ENCODE peak calls at places on chromosomes 2 and 18, in four cellular contexts. N is mammary epithelial cell, O is endothelial cell of umbilical vein, Z is H1. X is an unnamed sample.

GRCh38 chr2:27495840-27496356 is 741 bp upstream of the GCKR start:
- DNase-seq in N (no peak), O (peak), Z (no peak), X (no peak)

GRCh38 chr2:39142012-39142346 is 21.1 kb upstream of the SOS1 start:
- DNase-seq in N (no peak), O (no peak), Z (no peak), X (no peak)

GRCh38 chr2:160351978-160352377 is 141.6 kb downstream of the RBMS1 start:
- DNase-seq in N (peak), O (no peak), Z (no peak), X (no peak)

GRCh38 chr2:201978988-201979387 is 54.7 kb upstream of the FZD7 start:
- DNase-seq in N (no peak), O (no peak), Z (no peak), X (no peak)

GRCh38 chr2:207934720-207935119 is 90.6 kb downstream of the PLEKHM3 start:
- DNase-seq in N (no peak), O (no peak), Z (no peak), X (no peak)

GRCh38 chr2:130826821-130827501 is 9.8 kb upstream of the ARHGEF4 start:
- DNase-seq in N (no peak), O (no peak), Z (no peak), X (no peak)

GRCh38 chr2:190860985-190861721 is 19.5 kb upstream of the GLS start:
- DNase-seq in N (peak), O (no peak), Z (peak), X (no peak)

GRCh38 chr2:216911886-216912285 is 52.0 kb upstream of the TNP1 start:
- DNase-seq in N (peak), O (no peak), Z (no peak), X (no peak)

GRCh38 chr2:196479350-196479749 is 160.2 kb upstream of the CCDC150 start:
- DNase-seq in N (peak), O (no peak), Z (no peak), X (no peak)

GRCh38 chr18:58687871-58688308 is 16.6 kb downstream of the MALT1 start:
- DNase-seq in N (no peak), O (peak), Z (no peak), X (no peak)

GRCh38 chr2:10911291-10912075 is at the start of gene KCNF1:
- DNase-seq in N (peak), O (peak), Z (no peak), X (no peak)

GRCh38 chr2:216139884-216140283 is 30.7 kb downstream of the XRCC5 start:
- DNase-seq in N (peak), O (no peak), Z (no peak), X (peak)

GRCh38 chr2:7773362-7773973 is 856.3 kb downstream of the RNF144A start:
- DNase-seq in N (peak), O (no peak), Z (no peak), X (peak)

GRCh38 chr18:44696892-44697291 is 16.2 kb downstream of the SETBP1 start:
- DNase-seq in N (peak), O (no peak), Z (no peak), X (no peak)

GRCh38 chr2:18413794-18414396 is 146.6 kb downstream of the RDH14 start:
- DNase-seq in N (peak), O (peak), Z (no peak), X (peak)

GRCh38 chr2:53075760-53076159 is 691.8 kb upstream of the CHAC2 start:
- DNase-seq in N (no peak), O (no peak), Z (no peak), X (no peak)

GRCh38 chr2:222669353-222669752 is 2.1 kb upstream of the MOGAT1 start:
- DNase-seq in N (peak), O (no peak), Z (no peak), X (no peak)

GRCh38 chr2:60215295-60215990 is 338.0 kb downstream of the BCL11A start:
- DNase-seq in N (no peak), O (no peak), Z (peak), X (no peak)

GRCh38 chr2:23571527-23572295 is 186.7 kb downstream of the KLHL29 start:
- DNase-seq in N (no peak), O (no peak), Z (no peak), X (no peak)

GRCh38 chr2:69387770-69388481 is 899 bp upstream of the GFPT1 start:
- DNase-seq in N (no peak), O (peak), Z (no peak), X (no peak)

GRCh38 chr2:10120938-10121574 is 1.5 kb upstream of the RRM2 start:
- DNase-seq in N (peak), O (no peak), Z (no peak), X (no peak)

GRCh38 chr2:30055548-30055947 is 91.3 kb upstream of the YPEL5 start:
- DNase-seq in N (no peak), O (no peak), Z (no peak), X (no peak)

GRCh38 chr2:8144131-8144631 is 537.7 kb upstream of the ID2 start:
- DNase-seq in N (no peak), O (no peak), Z (no peak), X (no peak)

GRCh38 chr2:37917281-37918228 is 7.5 kb upstream of the RMDN2 start:
- DNase-seq in N (no peak), O (no peak), Z (no peak), X (no peak)

GRCh38 chr2:240564191-240564570 is 4.0 kb downstream of the DUSP28 start:
- DNase-seq in N (no peak), O (no peak), Z (no peak), X (no peak)

GRCh38 chr2:177894546-177894945 is 178.0 kb downstream of the PDE11A start:
- DNase-seq in N (no peak), O (no peak), Z (no peak), X (no peak)

GRCh38 chr2:70960833-70961647 is 17.4 kb upstream of the ANKRD53 start:
- DNase-seq in N (no peak), O (no peak), Z (no peak), X (no peak)

GRCh38 chr2:205704101-205704741 is 21.9 kb downstream of the NRP2 start:
- DNase-seq in N (no peak), O (peak), Z (no peak), X (no peak)

GRCh38 chr2:121256720-121257475 is 28.1 kb downstream of the TFCP2L1 start:
- DNase-seq in N (no peak), O (no peak), Z (no peak), X (no peak)

GRCh38 chr2:107990718-107991117 is 4.4 kb downstream of the SLC5A7 start:
- DNase-seq in N (no peak), O (no peak), Z (no peak), X (no peak)

GRCh38 chr18:59988098-59988706 is 88.4 kb downstream of the PMAIP1 start:
- DNase-seq in N (no peak), O (peak), Z (no peak), X (peak)

GRCh38 chr18:49059028-49059670 is 108.4 kb upstream of the SMAD7 start:
- DNase-seq in N (no peak), O (no peak), Z (no peak), X (no peak)

GRCh38 chr2:216283038-216283900 is 89.0 kb downstream of the MARCHF4 start:
- DNase-seq in N (no peak), O (no peak), Z (peak), X (peak)

GRCh38 chr18:26549486-26550435 is 1.4 kb upstream of the KCTD1 start:
- DNase-seq in N (peak), O (peak), Z (no peak), X (peak)

GRCh38 chr2:149037851-149038250 is 648 bp upstream of the LYPD6B start:
- DNase-seq in N (peak), O (no peak), Z (no peak), X (peak)

GRCh38 chr2:136764397-136765255 is 719 bp upstream of the THSD7B start:
- DNase-seq in N (peak), O (no peak), Z (no peak), X (no peak)

DNA sequence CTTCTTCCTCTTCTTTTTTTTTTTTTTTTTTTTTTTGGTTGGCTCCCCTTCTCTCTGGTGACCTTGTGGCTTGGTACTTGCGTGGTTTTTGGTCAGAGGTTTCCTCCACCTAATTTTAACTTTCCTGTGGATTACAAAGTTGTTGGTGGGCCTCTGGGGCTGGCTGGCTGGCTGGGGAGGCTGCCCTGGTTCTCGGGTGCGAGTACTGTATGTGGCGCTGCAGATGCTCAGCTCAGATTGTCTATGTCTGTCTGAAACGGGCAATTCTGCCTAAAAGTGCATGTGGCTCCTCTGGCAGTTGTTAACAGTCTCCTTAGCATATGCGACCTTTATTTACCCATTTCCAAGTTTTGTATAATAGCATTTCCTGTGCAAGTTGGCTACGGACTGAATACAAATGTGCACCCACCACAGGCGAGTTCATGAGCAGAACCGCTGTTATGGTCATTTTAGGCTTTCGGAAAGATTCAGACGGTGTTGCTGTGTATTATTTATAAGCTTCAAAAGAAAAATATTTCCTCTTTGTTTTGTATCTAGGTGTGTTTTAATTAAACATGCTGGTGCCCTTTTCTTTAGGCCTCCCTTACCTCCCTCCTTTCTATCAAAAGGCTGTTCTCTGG is 4.4 kb downstream of the TBR1 start:
- DNase-seq in N (no peak), O (no peak), Z (no peak), X (no peak)
- TF ChIP-seq EZH2 in N (no peak), O (no peak), Z (peak), X (no peak)

GRCh38 chr18:79485788-79486355 is 90.1 kb downstream of the NFATC1 start:
- DNase-seq in N (no peak), O (peak), Z (no peak), X (no peak)
- H3K9ac ChIP-seq in N (no peak), O (peak), Z (no peak), X (no peak)

DNA sequence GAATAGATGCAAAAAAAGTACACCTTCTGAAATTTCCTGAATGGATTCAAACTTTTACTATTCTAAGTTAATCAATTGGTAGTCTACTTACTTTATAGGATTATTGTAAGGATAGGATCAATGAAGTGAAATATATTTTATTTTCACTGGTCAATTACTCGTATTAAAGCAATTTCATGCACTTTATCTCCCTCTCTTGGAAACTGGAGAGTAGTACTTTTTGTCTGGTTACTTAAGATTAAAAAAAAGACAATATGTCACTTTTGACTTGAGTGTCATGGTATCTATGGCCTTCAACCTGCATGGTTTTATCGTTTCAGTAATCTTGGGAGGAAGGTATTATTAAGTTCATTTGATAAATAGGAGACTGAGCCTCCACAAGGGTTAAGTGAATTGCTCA is 1.0 kb upstream of the KYNU start:
- DNase-seq in N (peak), O (peak), Z (no peak), X (no peak)
- TF ChIP-seq CTCF in N (no peak), O (no peak), Z (no peak), X (no peak)

GRCh38 chr2:219304223-219304622 is 5.0 kb downstream of the PTPRN start:
- DNase-seq in N (no peak), O (no peak), Z (no peak), X (no peak)

GRCh38 chr2:219314804-219315468 is 5.7 kb upstream of the PTPRN start:
- DNase-seq in N (no peak), O (no peak), Z (no peak), X (no peak)

GRCh38 chr2:219308142-219309093 is 783 bp downstream of the PTPRN start:
- DNase-seq in N (peak), O (peak), Z (no peak), X (peak)

GRCh38 chr2:219306047-219306446 is 3.2 kb downstream of the PTPRN start:
- DNase-seq in N (no peak), O (no peak), Z (no peak), X (no peak)

GRCh38 chr2:219309278-219309677 is at the start of gene PTPRN:
- DNase-seq in N (no peak), O (no peak), Z (no peak), X (no peak)
- TF ChIP-seq EZH2 in N (peak), O (no peak), Z (no peak), X (no peak)

GRCh38 chr18:24138884-24139616 is at the start of gene CABYR:
- DNase-seq in N (peak), O (peak), Z (peak), X (no peak)
- H3K9ac ChIP-seq in N (peak), O (peak), Z (peak), X (no peak)

GRCh38 chr2:171225302-171225980 is 64.7 kb upstream of the TLK1 start:
- DNase-seq in N (peak), O (peak), Z (no peak), X (peak)
- TF ChIP-seq CTCF in N (peak), O (no peak), Z (no peak), X (peak)

DNA sequence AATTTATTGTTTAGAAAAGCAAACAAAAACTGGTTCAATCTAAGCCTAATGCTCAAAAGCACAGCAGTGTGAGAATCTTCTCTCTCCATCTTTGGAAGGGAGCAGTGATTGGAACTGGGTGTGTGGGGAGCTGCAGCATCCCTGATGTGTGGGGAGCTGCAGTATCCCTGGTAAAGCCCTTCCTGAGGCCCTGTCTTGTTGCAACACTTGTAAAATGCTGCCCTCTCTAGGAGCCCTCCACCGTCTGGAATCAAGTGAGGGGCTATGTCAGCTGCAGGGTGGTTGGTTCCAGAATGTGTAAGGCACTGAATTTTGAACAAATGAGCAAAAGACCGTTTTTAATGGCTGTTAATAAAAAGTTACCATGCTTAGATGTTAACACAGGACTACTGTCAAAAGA is 147.7 kb upstream of the RAB12 start:
- DNase-seq in N (no peak), O (no peak), Z (no peak), X (no peak)
- TF ChIP-seq EZH2 in N (no peak), O (no peak), Z (no peak), X (no peak)

DNA sequence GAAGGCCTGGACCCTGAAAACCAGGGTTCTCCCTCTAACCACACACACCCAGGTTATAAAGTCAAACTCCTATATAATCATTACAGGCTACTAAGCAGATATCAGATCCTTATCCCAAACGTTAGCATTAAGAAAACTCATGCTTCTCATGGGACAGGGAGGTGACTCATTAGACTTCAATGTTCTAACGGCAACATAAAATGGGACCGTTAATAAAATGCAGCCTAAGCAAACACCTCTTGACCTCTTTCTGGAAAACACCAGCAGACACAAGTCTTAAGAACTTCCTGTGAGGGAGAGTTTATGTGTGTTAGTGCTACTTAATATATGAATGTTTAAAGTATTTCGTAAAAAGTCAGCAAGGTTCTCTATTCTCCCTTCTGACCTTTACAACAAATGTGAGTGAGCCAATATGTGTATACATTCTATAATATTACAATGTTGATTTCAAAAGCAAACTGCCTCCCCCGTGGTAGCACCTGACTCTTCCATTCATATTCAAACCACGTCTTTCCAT is 31.7 kb downstream of the LPIN2 start:
- DNase-seq in N (peak), O (peak), Z (no peak), X (no peak)
- H3K9ac ChIP-seq in N (no peak), O (peak), Z (no peak), X (peak)